ENCODE peak calls at places on chromosome 4, in eight cellular contexts. C is NCI-H510A; N is uterus; V is AG09309; P is activated CD4-positive, alpha-beta T cell treated with anti-CD3 and anti-CD28 coated beads for 36 hours; K is M059J; J is hypothalamus; I is HEK293T. G is an unnamed sample.
A peak's percentile ranks its signal among the peaks of the same experiment; 100 is the strongest.

GRCh38 chr4:41611881-41612871 is 74.2 kb downstream of the LIMCH1 start:
- DNase-seq in V (no peak), N (no peak), J (peak; percentile 69), I (peak; percentile 15), C (peak; percentile 28), K (peak; percentile 84), P (no peak), G (peak; percentile 59)

GRCh38 chr4:1285790-1286553 is 3.7 kb upstream of the MAEA start:
- DNase-seq in C (no peak), K (peak; percentile 18), V (no peak), J (no peak), I (no peak), N (no peak), P (peak; percentile 77), G (no peak)

GRCh38 chr4:38856524-38857337 is at the start of gene TLR6:
- DNase-seq in I (peak; percentile 26), N (no peak), P (peak; percentile 79), V (no peak), K (peak; percentile 79), C (no peak), J (peak; percentile 2), G (peak; percentile 78)

GRCh38 chr4:128979934-128980333 is 113.4 kb downstream of the SCLT1 start:
- DNase-seq in P (no peak), J (no peak), N (no peak), I (no peak), K (peak; percentile 66), V (peak; percentile 62), C (no peak), G (peak; percentile 66)

GRCh38 chr4:185573651-185574199 is 38.4 kb upstream of the PDLIM3 start:
- DNase-seq in I (peak; percentile 61), J (no peak), K (peak; percentile 93), N (no peak), C (peak; percentile 62), P (no peak), V (no peak), G (peak; percentile 71)

GRCh38 chr4:123418486-123418931 is 21.9 kb downstream of the SPRY1 start:
- DNase-seq in I (no peak), V (peak; percentile 87), K (peak; percentile 89), J (no peak), P (no peak), N (no peak), C (peak; percentile 26), G (peak; percentile 93)

GRCh38 chr4:101527186-101527585 is 179.9 kb upstream of the PPP3CA start:
- DNase-seq in K (peak; percentile 2), J (no peak), P (peak; percentile 84), I (no peak), C (no peak), V (no peak), N (no peak), G (peak; percentile 72)

GRCh38 chr4:107050525-107051135 is 14.5 kb upstream of the DKK2 start:
- DNase-seq in P (no peak), K (no peak), J (no peak), I (peak; percentile 22), V (no peak), C (no peak), N (no peak), G (no peak)

G was measured in mammary epithelial cell.